ENCODE peak calls at places on chromosomes 7 and 10, in four cellular contexts. R is sigmoid colon, D is IMR-90, W is colonic mucosa. G is an unnamed sample.

GRCh38 chr7:6705959-6706665 is 635 bp downstream of the ZNF12 start:
- DNase-seq in R (no peak), D (peak; percentile 33), W (peak; percentile 28), G (no peak)

GRCh38 chr7:77991656-77992055 is 193.1 kb downstream of the PHTF2 start:
- DNase-seq in R (no peak), D (no peak), W (no peak), G (no peak)

GRCh38 chr10:48598243-48598935 is 6.5 kb downstream of the ARHGAP22 start:
- DNase-seq in R (no peak), D (no peak), W (peak; percentile 36), G (no peak)

GRCh38 chr10:4083509-4084003 is 298.5 kb upstream of the KLF6 start:
- DNase-seq in R (peak; percentile 60), D (no peak), W (no peak), G (no peak)

GRCh38 chr10:47264797-47265281 is 35.2 kb upstream of the GDF10 start:
- DNase-seq in R (no peak), D (no peak), W (no peak), G (no peak)

GRCh38 chr7:111164442-111164841 is 73.5 kb downstream of the LRRN3 start:
- DNase-seq in R (no peak), D (no peak), W (no peak), G (no peak)

GRCh38 chr10:48951707-48952106 is 12.1 kb upstream of the LRRC18 start:
- DNase-seq in R (peak; percentile 34), D (no peak), W (no peak), G (no peak)

GRCh38 chr10:88442681-88443080 is 140.4 kb downstream of the RNLS start:
- DNase-seq in R (no peak), D (no peak), W (no peak), G (no peak)

GRCh38 chr10:93160829-93161228 is 87.1 kb downstream of the CYP26A1 start:
- DNase-seq in R (peak; percentile 73), D (peak; percentile 39), W (no peak), G (no peak)

GRCh38 chr10:96665306-96665705 is 55.0 kb downstream of the PIK3AP1 start:
- DNase-seq in R (no peak), D (peak; percentile 79), W (no peak), G (no peak)

GRCh38 chr7:99876491-99876890 is 342 bp downstream of the OR2AE1 start:
- DNase-seq in R (no peak), D (no peak), W (no peak), G (no peak)

GRCh38 chr10:11762706-11763500 is 20.7 kb downstream of the ECHDC3 start:
- DNase-seq in R (no peak), D (no peak), W (no peak), G (no peak)

GRCh38 chr7:155254018-155254417 is 43.7 kb upstream of the INSIG1 start:
- DNase-seq in R (no peak), D (no peak), W (no peak), G (no peak)
- TF ChIP-seq CTCF in R (no peak), D (no peak), W (no peak), G (no peak)

DNA sequence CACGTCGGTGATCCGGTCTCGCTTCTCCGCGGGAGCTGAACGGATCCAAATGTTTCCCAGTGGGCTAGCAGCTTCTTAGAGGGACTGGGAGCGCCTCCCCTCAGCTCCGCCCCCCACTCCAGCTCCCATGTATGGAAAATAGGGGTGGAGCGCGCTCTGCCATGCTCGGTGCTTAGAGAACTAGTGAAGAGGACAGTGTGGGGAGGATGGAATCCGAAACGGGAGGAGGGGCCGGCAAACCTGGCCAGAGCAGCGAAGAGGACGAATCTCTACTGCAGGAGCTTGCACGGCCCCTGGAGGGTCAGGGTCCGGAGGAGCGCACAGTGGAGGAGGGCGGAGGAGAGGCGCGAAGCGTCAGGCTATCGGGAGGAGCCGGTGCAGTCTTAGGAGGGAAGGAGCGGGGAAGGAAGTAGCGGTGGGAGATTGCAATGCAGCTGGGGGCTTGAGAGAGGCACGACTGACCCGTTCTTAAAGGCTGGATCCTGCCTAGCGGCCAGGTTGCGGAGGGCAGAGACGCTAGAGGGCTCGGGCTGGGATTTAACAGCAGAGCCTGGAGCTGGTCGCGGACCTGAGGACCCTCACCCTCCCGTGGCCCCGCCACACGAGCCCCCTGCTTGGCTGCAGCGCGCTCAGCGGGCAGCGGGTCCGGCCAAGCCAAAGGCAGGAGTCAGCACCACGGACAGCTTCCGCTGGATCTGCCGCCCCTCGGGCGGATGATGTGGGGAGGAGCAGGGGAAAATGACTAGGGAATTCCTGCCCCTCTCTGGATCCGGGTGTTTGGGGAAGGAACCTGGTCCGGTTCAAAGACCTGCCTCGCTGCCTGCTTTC is at the start of gene PRLHR:
- DNase-seq in R (no peak), D (peak; percentile 10), W (no peak), G (no peak)
- H3K4me3 ChIP-seq in R (no peak within 1 kb of the TSS), D (no peak within 1 kb of the TSS), W (no peak within 1 kb of the TSS), G (no peak within 1 kb of the TSS)

GRCh38 chr7:33191326-33191725 is 62.0 kb downstream of the BBS9 start:
- DNase-seq in R (no peak), D (no peak), W (no peak), G (no peak)

GRCh38 chr7:33190688-33191304 is 61.4 kb downstream of the BBS9 start:
- DNase-seq in R (no peak), D (no peak), W (no peak), G (no peak)

GRCh38 chr7:33186187-33186586 is 56.8 kb downstream of the BBS9 start:
- DNase-seq in R (no peak), D (peak; percentile 72), W (no peak), G (peak; percentile 22)

GRCh38 chr7:33183504-33183903 is 54.1 kb downstream of the BBS9 start:
- DNase-seq in R (no peak), D (no peak), W (no peak), G (no peak)

DNA sequence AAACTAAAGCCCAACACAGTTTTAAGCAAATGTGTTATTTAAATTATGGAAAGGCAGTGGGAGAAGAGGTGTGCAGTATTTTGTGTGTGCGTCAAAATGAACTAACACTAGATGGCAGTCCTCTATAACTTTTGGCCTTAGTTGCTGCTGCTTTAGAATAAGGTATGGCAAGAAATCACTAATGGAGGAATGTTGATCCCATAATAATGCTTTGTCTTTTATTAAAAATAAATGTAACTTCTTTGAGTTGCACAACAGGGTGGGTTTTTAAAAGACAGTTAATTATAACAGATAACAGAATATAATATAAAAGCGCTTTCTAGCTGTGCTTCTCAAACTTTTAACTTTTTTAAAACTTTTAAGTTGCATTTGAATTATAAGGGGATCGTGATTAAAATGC is 56.4 kb downstream of the BBS9 start:
- DNase-seq in R (no peak), D (peak; percentile 68), W (no peak), G (peak; percentile 23)
- TF ChIP-seq CTCF in R (peak; percentile 23), D (peak; percentile 80), W (peak; percentile 45), G (peak; percentile 68)

GRCh38 chr7:57202274-57202673 is 70.0 kb upstream of the ZNF479 start:
- DNase-seq in R (no peak), D (no peak), W (no peak), G (no peak)
- H3K4me3 ChIP-seq in R (no peak overlapping the region), D (no peak overlapping the region), W (no peak overlapping the region), G (no peak overlapping the region)

GRCh38 chr10:21260060-21260792 is 265.3 kb downstream of the SKIDA1 start:
- DNase-seq in R (no peak), D (no peak), W (no peak), G (no peak)

GRCh38 chr10:21257919-21258318 is 267.6 kb downstream of the SKIDA1 start:
- DNase-seq in R (no peak), D (peak; percentile 25), W (no peak), G (no peak)

GRCh38 chr10:21261705-21262285 is 263.7 kb downstream of the SKIDA1 start:
- DNase-seq in R (no peak), D (no peak), W (no peak), G (no peak)

GRCh38 chr10:21263266-21263803 is 262.1 kb downstream of the SKIDA1 start:
- DNase-seq in R (no peak), D (no peak), W (no peak), G (no peak)

GRCh38 chr10:21260793-21261149 is 264.7 kb downstream of the SKIDA1 start:
- DNase-seq in R (no peak), D (no peak), W (no peak), G (no peak)
- TF ChIP-seq CTCF in R (no peak), D (no peak), W (no peak), G (peak; percentile 27)